ENCODE peak calls at places on chromosomes 4 and X, in four cellular contexts. One of them, this sample, is unnamed. For H3K36me3, the result is how much of the 10 kb centered on the place peaks cover.

GRCh38 chrX:68894142-68894512 is 65.3 kb downstream of the EFNB1 start:
- DNase-seq in PC-9: peak
- DNase-seq in heart left ventricle: no peak
- DNase-seq in fibroblast of lung: no peak
- DNase-seq in this sample: no peak

GRCh38 chrX:107825698-107826285 is at the start of gene MID2:
- DNase-seq in heart left ventricle: peak
- DNase-seq in fibroblast of lung: peak
- DNase-seq in PC-9: peak
- DNase-seq in this sample: peak

GRCh38 chr4:27016551-27016950 is 155.9 kb downstream of the STIM2 start:
- DNase-seq in fibroblast of lung: no peak
- DNase-seq in PC-9: no peak
- DNase-seq in heart left ventricle: no peak
- DNase-seq in this sample: no peak

GRCh38 chr4:23857353-23857752 is 32.5 kb downstream of the PPARGC1A start:
- DNase-seq in PC-9: no peak
- DNase-seq in heart left ventricle: no peak
- DNase-seq in fibroblast of lung: peak
- DNase-seq in this sample: no peak

GRCh38 chr4:54439831-54440243 is 210.7 kb downstream of the PDGFRA start:
- DNase-seq in fibroblast of lung: peak
- DNase-seq in heart left ventricle: peak
- DNase-seq in PC-9: no peak
- DNase-seq in this sample: no peak

GRCh38 chrX:103330601-103331397 is 760 bp downstream of the TCEAL7 start:
- DNase-seq in fibroblast of lung: peak
- DNase-seq in PC-9: no peak
- DNase-seq in heart left ventricle: no peak
- DNase-seq in this sample: no peak

GRCh38 chr4:118682928-118683327 is 2.3 kb upstream of the METTL14 start:
- DNase-seq in heart left ventricle: no peak
- DNase-seq in PC-9: no peak
- DNase-seq in fibroblast of lung: peak
- DNase-seq in this sample: no peak

GRCh38 chr4:39046243-39046642 is 14.0 kb upstream of the TMEM156 start:
- DNase-seq in heart left ventricle: no peak
- DNase-seq in fibroblast of lung: no peak
- DNase-seq in PC-9: peak
- DNase-seq in this sample: no peak

GRCh38 chrX:37918168-37918567 is 70.8 kb upstream of the DYNLT3 start:
- DNase-seq in fibroblast of lung: no peak
- DNase-seq in PC-9: no peak
- DNase-seq in heart left ventricle: no peak
- DNase-seq in this sample: no peak

GRCh38 chr4:48093949-48094550 is 40.0 kb downstream of the TXK start:
- DNase-seq in PC-9: peak
- DNase-seq in fibroblast of lung: no peak
- DNase-seq in heart left ventricle: no peak
- DNase-seq in this sample: peak

GRCh38 chr4:40183615-40184411 is 13.0 kb upstream of the RHOH start:
- DNase-seq in heart left ventricle: no peak
- DNase-seq in PC-9: no peak
- DNase-seq in fibroblast of lung: no peak
- DNase-seq in this sample: no peak

GRCh38 chr4:74375824-74376426 is 11.0 kb downstream of the EREG start:
- DNase-seq in heart left ventricle: no peak
- DNase-seq in fibroblast of lung: no peak
- DNase-seq in PC-9: no peak
- DNase-seq in this sample: no peak

GRCh38 chrX:6026484-6026883 is 202.2 kb downstream of the NLGN4X start:
- DNase-seq in PC-9: no peak
- DNase-seq in heart left ventricle: no peak
- DNase-seq in fibroblast of lung: no peak
- DNase-seq in this sample: no peak

GRCh38 chrX:2928127-2928582 is 984 bp downstream of the ARSD start:
- DNase-seq in fibroblast of lung: no peak
- DNase-seq in heart left ventricle: peak
- DNase-seq in PC-9: no peak
- DNase-seq in this sample: peak

GRCh38 chr4:31059753-31060522 is 339.8 kb downstream of the PCDH7 start:
- DNase-seq in fibroblast of lung: peak
- DNase-seq in heart left ventricle: no peak
- DNase-seq in PC-9: no peak
- DNase-seq in this sample: no peak

GRCh38 chr4:121791481-121791880 is 9.6 kb upstream of the EXOSC9 start:
- DNase-seq in fibroblast of lung: peak
- DNase-seq in PC-9: no peak
- DNase-seq in heart left ventricle: no peak
- DNase-seq in this sample: no peak

GRCh38 chr4:26885912-26886274 is 25.3 kb downstream of the STIM2 start:
- DNase-seq in heart left ventricle: no peak
- DNase-seq in PC-9: no peak
- DNase-seq in fibroblast of lung: no peak
- DNase-seq in this sample: no peak

GRCh38 chrX:140701480-140701879 is 8.1 kb upstream of the LINC00632 start:
- DNase-seq in heart left ventricle: no peak
- DNase-seq in fibroblast of lung: peak
- DNase-seq in PC-9: no peak
- DNase-seq in this sample: no peak

DNA sequence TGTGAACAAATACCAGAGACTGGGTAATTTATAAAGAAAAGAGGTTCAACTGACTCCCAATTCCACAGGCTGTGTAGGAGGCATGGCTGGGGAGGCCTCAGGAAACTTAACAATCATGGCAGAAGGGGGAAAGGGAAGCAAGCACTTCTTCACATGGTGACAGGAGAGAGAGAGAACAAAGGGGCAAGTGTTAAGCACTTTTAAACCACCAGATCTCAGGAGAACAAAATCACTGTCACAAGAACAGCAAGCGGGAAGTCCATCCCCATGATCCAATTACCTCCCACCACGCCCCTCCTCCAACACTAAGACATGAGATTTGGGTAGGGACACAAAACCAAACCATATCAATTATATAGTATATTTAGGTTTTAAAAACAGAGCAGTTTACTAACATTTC is 30.8 kb downstream of the MOB1B start:
- DNase-seq in PC-9: no peak
- DNase-seq in heart left ventricle: no peak
- DNase-seq in fibroblast of lung: no peak
- DNase-seq in this sample: no peak
- H3K4me3 ChIP-seq in PC-9: no peak
- H3K4me3 ChIP-seq in heart left ventricle: no peak
- H3K4me3 ChIP-seq in fibroblast of lung: no peak
- H3K4me3 ChIP-seq in this sample: no peak

DNA sequence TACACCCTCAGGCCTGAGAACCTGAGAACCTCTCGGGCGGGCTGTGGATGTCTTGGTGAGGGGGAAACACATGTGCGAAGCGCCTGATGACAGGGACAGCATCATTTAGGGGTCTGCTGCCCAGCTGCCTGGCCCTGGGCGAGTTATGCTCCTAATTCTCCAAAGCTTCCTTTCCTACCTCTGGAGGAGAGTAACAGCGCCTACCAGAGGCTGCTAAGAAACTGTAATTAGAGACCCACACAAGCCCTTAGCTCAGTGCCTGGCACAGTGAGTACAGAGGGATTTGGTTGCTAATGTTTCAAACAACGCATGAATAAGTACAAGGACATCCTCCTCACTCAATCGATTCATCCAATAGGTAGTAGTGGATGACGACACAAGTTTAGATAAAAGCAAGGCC is 40.4 kb downstream of the BCOR start:
- DNase-seq in heart left ventricle: no peak
- DNase-seq in PC-9: no peak
- DNase-seq in fibroblast of lung: no peak
- DNase-seq in this sample: no peak
- TF ChIP-seq CTCF in heart left ventricle: no peak
- TF ChIP-seq CTCF in PC-9: no peak
- TF ChIP-seq CTCF in fibroblast of lung: no peak
- TF ChIP-seq CTCF in this sample: no peak

GRCh38 chr4:147233-147632 is 22.9 kb downstream of the ZNF718 start:
- DNase-seq in fibroblast of lung: no peak
- DNase-seq in PC-9: no peak
- DNase-seq in heart left ventricle: no peak
- DNase-seq in this sample: no peak
- H3K36me3 ChIP-seq in fibroblast of lung: under half
- H3K36me3 ChIP-seq in PC-9: under half
- H3K36me3 ChIP-seq in heart left ventricle: under half
- H3K36me3 ChIP-seq in this sample: under half

GRCh38 chrX:43971966-43972961 is 926 bp downstream of the NDP start:
- DNase-seq in heart left ventricle: no peak
- DNase-seq in fibroblast of lung: peak
- DNase-seq in PC-9: no peak
- DNase-seq in this sample: no peak
- H3K4me3 ChIP-seq in heart left ventricle: peak
- H3K4me3 ChIP-seq in fibroblast of lung: peak
- H3K4me3 ChIP-seq in PC-9: no peak
- H3K4me3 ChIP-seq in this sample: no peak

DNA sequence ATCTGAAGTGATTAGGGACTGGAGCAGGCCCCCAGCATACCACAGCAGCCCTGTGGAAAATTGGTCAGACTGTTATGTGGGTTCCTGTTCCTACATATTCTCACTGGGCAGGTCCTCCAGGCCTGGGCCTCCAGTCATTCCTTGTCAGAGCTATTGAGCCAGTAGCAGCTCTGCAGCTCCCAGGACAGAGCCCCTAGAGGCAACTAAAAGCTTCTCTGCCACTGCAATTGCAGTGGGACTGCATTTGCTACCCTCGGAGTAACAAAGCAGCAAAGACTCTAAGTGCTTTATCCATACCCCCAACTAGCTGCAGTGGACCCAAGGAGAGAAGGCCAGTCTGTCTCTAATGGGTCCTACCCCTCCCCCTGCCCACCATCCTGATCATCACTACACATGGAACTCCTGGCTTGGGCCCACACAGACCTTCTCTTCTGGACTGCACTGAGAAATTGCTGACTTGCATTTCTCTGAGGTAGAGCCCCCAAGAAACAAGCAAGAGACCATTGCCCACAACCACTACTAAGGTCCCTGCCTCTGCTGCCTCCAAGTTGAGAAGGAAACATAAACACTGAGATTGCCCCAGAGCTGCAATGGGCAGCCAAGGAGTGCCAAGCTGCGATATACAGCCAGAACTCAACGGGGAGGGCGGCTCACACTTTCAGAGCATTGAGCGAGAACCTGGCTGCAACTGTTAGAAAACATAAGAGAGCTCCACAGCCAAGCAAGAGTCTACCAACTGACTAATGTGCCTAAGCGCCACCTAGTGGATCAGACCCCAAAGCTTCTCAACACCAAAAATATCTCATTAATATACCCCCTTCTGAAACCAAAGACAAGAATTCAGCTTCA is 738.7 kb upstream of the NDST4 start:
- DNase-seq in heart left ventricle: no peak
- DNase-seq in fibroblast of lung: no peak
- DNase-seq in PC-9: peak
- DNase-seq in this sample: peak
- TF ChIP-seq CTCF in heart left ventricle: no peak
- TF ChIP-seq CTCF in fibroblast of lung: no peak
- TF ChIP-seq CTCF in PC-9: peak
- TF ChIP-seq CTCF in this sample: peak

GRCh38 chr4:3217771-3218170 is 31.2 kb upstream of the MSANTD1 start:
- DNase-seq in PC-9: no peak
- DNase-seq in fibroblast of lung: no peak
- DNase-seq in heart left ventricle: no peak
- DNase-seq in this sample: no peak
- H3K36me3 ChIP-seq in PC-9: under half
- H3K36me3 ChIP-seq in fibroblast of lung: under half
- H3K36me3 ChIP-seq in heart left ventricle: half or more
- H3K36me3 ChIP-seq in this sample: under half

DNA sequence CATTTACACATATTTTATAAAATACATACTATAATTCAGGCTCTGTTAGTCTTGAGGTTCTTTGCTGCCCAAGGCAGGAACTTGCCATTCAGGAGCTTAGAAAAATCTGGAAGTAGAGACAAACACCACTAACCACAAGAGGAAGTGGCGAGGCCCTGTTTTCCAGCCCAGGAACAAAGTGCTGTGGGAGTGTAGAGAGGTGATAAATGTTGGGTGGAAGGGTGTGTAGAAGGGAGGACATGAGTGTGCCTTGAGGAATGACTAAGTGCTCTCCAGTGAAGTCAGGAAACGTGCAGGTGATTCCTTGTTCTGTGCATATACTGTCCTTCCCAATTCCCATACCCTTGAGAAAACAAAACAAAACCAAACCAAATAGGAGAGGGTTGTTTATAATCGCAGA is 83.1 kb downstream of the GPAT3 start:
- DNase-seq in PC-9: peak
- DNase-seq in fibroblast of lung: peak
- DNase-seq in heart left ventricle: peak
- DNase-seq in this sample: no peak
- H3K4me3 ChIP-seq in PC-9: no peak
- H3K4me3 ChIP-seq in fibroblast of lung: no peak
- H3K4me3 ChIP-seq in heart left ventricle: no peak
- H3K4me3 ChIP-seq in this sample: no peak

GRCh38 chr4:186551849-186552248 is 3.5 kb downstream of the MTNR1A start:
- DNase-seq in heart left ventricle: no peak
- DNase-seq in fibroblast of lung: no peak
- DNase-seq in PC-9: no peak
- DNase-seq in this sample: no peak

GRCh38 chr4:186554890-186555827 is at the start of gene MTNR1A:
- DNase-seq in heart left ventricle: no peak
- DNase-seq in fibroblast of lung: peak
- DNase-seq in PC-9: no peak
- DNase-seq in this sample: no peak

GRCh38 chr4:186554485-186554884 is 882 bp downstream of the MTNR1A start:
- DNase-seq in fibroblast of lung: peak
- DNase-seq in heart left ventricle: no peak
- DNase-seq in PC-9: no peak
- DNase-seq in this sample: no peak

GRCh38 chr4:186557061-186557460 is 1.7 kb upstream of the MTNR1A start:
- DNase-seq in heart left ventricle: no peak
- DNase-seq in PC-9: no peak
- DNase-seq in fibroblast of lung: no peak
- DNase-seq in this sample: no peak

DNA sequence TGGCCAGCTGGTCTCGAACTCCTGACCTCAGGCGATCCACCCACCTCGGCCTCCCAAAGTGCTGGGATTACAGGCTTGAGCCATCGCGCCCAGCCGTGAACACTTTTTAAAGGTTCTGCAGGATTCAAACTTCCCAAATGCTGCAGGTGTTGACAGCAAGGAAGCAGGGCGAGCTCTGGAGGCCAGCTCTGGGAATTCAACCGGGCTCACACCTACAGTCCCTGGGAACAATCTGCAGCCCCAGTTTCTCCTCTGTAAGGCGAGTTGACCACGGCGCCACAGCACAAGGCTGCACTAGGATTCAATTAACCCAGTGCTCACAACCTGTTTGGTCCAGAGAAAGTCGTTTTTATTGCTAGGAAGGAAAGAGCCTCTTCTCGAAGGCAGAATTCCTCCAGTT is 1.6 kb downstream of the MTNR1A start:
- DNase-seq in fibroblast of lung: no peak
- DNase-seq in heart left ventricle: no peak
- DNase-seq in PC-9: no peak
- DNase-seq in this sample: no peak
- TF ChIP-seq CTCF in fibroblast of lung: no peak
- TF ChIP-seq CTCF in heart left ventricle: no peak
- TF ChIP-seq CTCF in PC-9: no peak
- TF ChIP-seq CTCF in this sample: no peak